ENCODE peak calls at places on chromosomes 2 and 18, in six cellular contexts. One of them, this sample, is unnamed.

GRCh38 chr2:10272464-10272863 is 30.2 kb upstream of the HPCAL1 start:
- DNase-seq in GM12891: no peak
- DNase-seq in stomach: peak
- DNase-seq in GM12892: no peak
- DNase-seq in HCT116: no peak
- DNase-seq in GM12878: no peak
- DNase-seq in this sample: no peak

GRCh38 chr2:227186751-227187150 is 22.3 kb downstream of the COL4A3 start:
- DNase-seq in GM12891: no peak
- DNase-seq in stomach: no peak
- DNase-seq in GM12892: no peak
- DNase-seq in HCT116: no peak
- DNase-seq in GM12878: no peak
- DNase-seq in this sample: no peak

GRCh38 chr2:27959496-27959895 is 69.0 kb downstream of the BABAM2 start:
- DNase-seq in GM12891: no peak
- DNase-seq in stomach: no peak
- DNase-seq in GM12892: no peak
- DNase-seq in HCT116: no peak
- DNase-seq in GM12878: no peak
- DNase-seq in this sample: no peak

GRCh38 chr2:25340340-25340886 is 1.3 kb downstream of the DNMT3A start:
- DNase-seq in GM12891: no peak
- DNase-seq in stomach: no peak
- DNase-seq in GM12892: no peak
- DNase-seq in HCT116: no peak
- DNase-seq in GM12878: no peak
- DNase-seq in this sample: no peak

GRCh38 chr18:51330148-51330547 is 132.7 kb upstream of the MEX3C start:
- DNase-seq in GM12891: no peak
- DNase-seq in stomach: no peak
- DNase-seq in GM12892: no peak
- DNase-seq in HCT116: no peak
- DNase-seq in GM12878: no peak
- DNase-seq in this sample: no peak

GRCh38 chr18:3429121-3429520 is 20.9 kb upstream of the TGIF1 start:
- DNase-seq in GM12891: no peak
- DNase-seq in stomach: no peak
- DNase-seq in GM12892: no peak
- DNase-seq in HCT116: no peak
- DNase-seq in GM12878: no peak
- DNase-seq in this sample: no peak

GRCh38 chr2:240595381-240596079 is 9.0 kb downstream of the CAPN10 start:
- DNase-seq in GM12891: peak
- DNase-seq in stomach: no peak
- DNase-seq in GM12892: peak
- DNase-seq in HCT116: no peak
- DNase-seq in GM12878: no peak
- DNase-seq in this sample: no peak

GRCh38 chr18:46734981-46735380 is 21.9 kb downstream of the ST8SIA5 start:
- DNase-seq in GM12891: no peak
- DNase-seq in stomach: no peak
- DNase-seq in GM12892: no peak
- DNase-seq in HCT116: no peak
- DNase-seq in GM12878: no peak
- DNase-seq in this sample: no peak

GRCh38 chr18:31646332-31646822 is 38.0 kb downstream of the B4GALT6 start:
- DNase-seq in GM12891: no peak
- DNase-seq in stomach: no peak
- DNase-seq in GM12892: no peak
- DNase-seq in HCT116: no peak
- DNase-seq in GM12878: no peak
- DNase-seq in this sample: no peak

GRCh38 chr2:234981197-234982095 is 29.6 kb downstream of the SH3BP4 start:
- DNase-seq in GM12891: no peak
- DNase-seq in stomach: peak
- DNase-seq in GM12892: no peak
- DNase-seq in HCT116: peak
- DNase-seq in GM12878: no peak
- DNase-seq in this sample: peak

GRCh38 chr2:157746234-157746950 is 117.7 kb upstream of the ACVR1C start:
- DNase-seq in GM12891: no peak
- DNase-seq in stomach: no peak
- DNase-seq in GM12892: no peak
- DNase-seq in HCT116: no peak
- DNase-seq in GM12878: no peak
- DNase-seq in this sample: no peak

GRCh38 chr2:235724964-235725603 is 231.2 kb downstream of the AGAP1 start:
- DNase-seq in GM12891: no peak
- DNase-seq in stomach: peak
- DNase-seq in GM12892: no peak
- DNase-seq in HCT116: no peak
- DNase-seq in GM12878: no peak
- DNase-seq in this sample: peak

GRCh38 chr18:71036783-71037182 is 747.9 kb downstream of the SOCS6 start:
- DNase-seq in GM12891: no peak
- DNase-seq in stomach: no peak
- DNase-seq in GM12892: no peak
- DNase-seq in HCT116: no peak
- DNase-seq in GM12878: no peak
- DNase-seq in this sample: no peak

GRCh38 chr2:75047907-75048625 is 89.6 kb downstream of the POLE4 start:
- DNase-seq in GM12891: no peak
- DNase-seq in stomach: no peak
- DNase-seq in GM12892: no peak
- DNase-seq in HCT116: no peak
- DNase-seq in GM12878: no peak
- DNase-seq in this sample: no peak

GRCh38 chr2:210461401-210461800 is 15.2 kb downstream of the LANCL1 start:
- DNase-seq in GM12891: no peak
- DNase-seq in stomach: no peak
- DNase-seq in GM12892: no peak
- DNase-seq in HCT116: no peak
- DNase-seq in GM12878: peak
- DNase-seq in this sample: no peak

GRCh38 chr2:222703866-222704265 is 32.4 kb downstream of the MOGAT1 start:
- DNase-seq in GM12891: no peak
- DNase-seq in stomach: no peak
- DNase-seq in GM12892: no peak
- DNase-seq in HCT116: no peak
- DNase-seq in GM12878: no peak
- DNase-seq in this sample: no peak

GRCh38 chr2:127672341-127673303 is 2.7 kb downstream of the LIMS2 start:
- DNase-seq in GM12891: no peak
- DNase-seq in stomach: peak
- DNase-seq in GM12892: no peak
- DNase-seq in HCT116: no peak
- DNase-seq in GM12878: no peak
- DNase-seq in this sample: peak

GRCh38 chr18:25726278-25726677 is 364.1 kb downstream of the SS18 start:
- DNase-seq in GM12891: no peak
- DNase-seq in stomach: no peak
- DNase-seq in GM12892: no peak
- DNase-seq in HCT116: no peak
- DNase-seq in GM12878: no peak
- DNase-seq in this sample: no peak

GRCh38 chr18:58419587-58420199 is 209.2 kb downstream of the ALPK2 start:
- DNase-seq in GM12891: no peak
- DNase-seq in stomach: no peak
- DNase-seq in GM12892: no peak
- DNase-seq in HCT116: no peak
- DNase-seq in GM12878: no peak
- DNase-seq in this sample: no peak

GRCh38 chr18:808086-808485 is 4.0 kb downstream of the YES1 start:
- DNase-seq in GM12891: no peak
- DNase-seq in stomach: no peak
- DNase-seq in GM12892: no peak
- DNase-seq in HCT116: no peak
- DNase-seq in GM12878: no peak
- DNase-seq in this sample: no peak

GRCh38 chr2:72131371-72131891 is 16.2 kb downstream of the CYP26B1 start:
- DNase-seq in GM12891: no peak
- DNase-seq in stomach: no peak
- DNase-seq in GM12892: no peak
- DNase-seq in HCT116: no peak
- DNase-seq in GM12878: no peak
- DNase-seq in this sample: no peak

GRCh38 chr18:63224574-63224973 is 95.0 kb downstream of the BCL2 start:
- DNase-seq in GM12891: no peak
- DNase-seq in stomach: no peak
- DNase-seq in GM12892: no peak
- DNase-seq in HCT116: no peak
- DNase-seq in GM12878: no peak
- DNase-seq in this sample: no peak

GRCh38 chr2:106314427-106314826 is 120.3 kb upstream of the UXS1 start:
- DNase-seq in GM12891: no peak
- DNase-seq in stomach: no peak
- DNase-seq in GM12892: no peak
- DNase-seq in HCT116: no peak
- DNase-seq in GM12878: no peak
- DNase-seq in this sample: peak

GRCh38 chr18:37393945-37394609 is 171.5 kb downstream of the CELF4 start:
- DNase-seq in GM12891: no peak
- DNase-seq in stomach: peak
- DNase-seq in GM12892: peak
- DNase-seq in HCT116: no peak
- DNase-seq in GM12878: no peak
- DNase-seq in this sample: no peak

GRCh38 chr2:72579595-72580180 is 246.1 kb downstream of the EXOC6B start:
- DNase-seq in GM12891: peak
- DNase-seq in stomach: no peak
- DNase-seq in GM12892: no peak
- DNase-seq in HCT116: peak
- DNase-seq in GM12878: no peak
- DNase-seq in this sample: no peak

GRCh38 chr2:63851912-63852311 is 10.2 kb downstream of the UGP2 start:
- DNase-seq in GM12891: no peak
- DNase-seq in stomach: no peak
- DNase-seq in GM12892: no peak
- DNase-seq in HCT116: no peak
- DNase-seq in GM12878: no peak
- DNase-seq in this sample: no peak

GRCh38 chr2:63853527-63854310 is 12.0 kb downstream of the UGP2 start:
- DNase-seq in GM12891: no peak
- DNase-seq in stomach: no peak
- DNase-seq in GM12892: no peak
- DNase-seq in HCT116: no peak
- DNase-seq in GM12878: no peak
- DNase-seq in this sample: no peak

GRCh38 chr2:63856302-63856600 is 14.6 kb downstream of the UGP2 start:
- DNase-seq in GM12891: no peak
- DNase-seq in stomach: no peak
- DNase-seq in GM12892: no peak
- DNase-seq in HCT116: no peak
- DNase-seq in GM12878: no peak
- DNase-seq in this sample: no peak

GRCh38 chr2:63858291-63858690 is 16.6 kb downstream of the UGP2 start:
- DNase-seq in GM12891: no peak
- DNase-seq in stomach: no peak
- DNase-seq in GM12892: no peak
- DNase-seq in HCT116: no peak
- DNase-seq in GM12878: no peak
- DNase-seq in this sample: no peak

GRCh38 chr2:63855418-63856301 is 14.0 kb downstream of the UGP2 start:
- DNase-seq in GM12891: no peak
- DNase-seq in stomach: no peak
- DNase-seq in GM12892: no peak
- DNase-seq in HCT116: no peak
- DNase-seq in GM12878: no peak
- DNase-seq in this sample: no peak
- TF ChIP-seq POLR2A in GM12891: no peak
- TF ChIP-seq POLR2A in stomach: no peak
- TF ChIP-seq POLR2A in GM12892: no peak
- TF ChIP-seq POLR2A in HCT116: no peak
- TF ChIP-seq POLR2A in GM12878: no peak
- TF ChIP-seq POLR2A in this sample: no peak

GRCh38 chr18:9869713-9870430 is 15.9 kb upstream of the TXNDC2 start:
- DNase-seq in GM12891: peak
- DNase-seq in stomach: no peak
- DNase-seq in GM12892: peak
- DNase-seq in HCT116: peak
- DNase-seq in GM12878: peak
- DNase-seq in this sample: no peak
- TF ChIP-seq POLR2AphosphoS5 in GM12891: no peak
- TF ChIP-seq POLR2AphosphoS5 in stomach: no peak
- TF ChIP-seq POLR2AphosphoS5 in GM12892: no peak
- TF ChIP-seq POLR2AphosphoS5 in HCT116: peak
- TF ChIP-seq POLR2AphosphoS5 in GM12878: no peak
- TF ChIP-seq POLR2AphosphoS5 in this sample: peak

DNA sequence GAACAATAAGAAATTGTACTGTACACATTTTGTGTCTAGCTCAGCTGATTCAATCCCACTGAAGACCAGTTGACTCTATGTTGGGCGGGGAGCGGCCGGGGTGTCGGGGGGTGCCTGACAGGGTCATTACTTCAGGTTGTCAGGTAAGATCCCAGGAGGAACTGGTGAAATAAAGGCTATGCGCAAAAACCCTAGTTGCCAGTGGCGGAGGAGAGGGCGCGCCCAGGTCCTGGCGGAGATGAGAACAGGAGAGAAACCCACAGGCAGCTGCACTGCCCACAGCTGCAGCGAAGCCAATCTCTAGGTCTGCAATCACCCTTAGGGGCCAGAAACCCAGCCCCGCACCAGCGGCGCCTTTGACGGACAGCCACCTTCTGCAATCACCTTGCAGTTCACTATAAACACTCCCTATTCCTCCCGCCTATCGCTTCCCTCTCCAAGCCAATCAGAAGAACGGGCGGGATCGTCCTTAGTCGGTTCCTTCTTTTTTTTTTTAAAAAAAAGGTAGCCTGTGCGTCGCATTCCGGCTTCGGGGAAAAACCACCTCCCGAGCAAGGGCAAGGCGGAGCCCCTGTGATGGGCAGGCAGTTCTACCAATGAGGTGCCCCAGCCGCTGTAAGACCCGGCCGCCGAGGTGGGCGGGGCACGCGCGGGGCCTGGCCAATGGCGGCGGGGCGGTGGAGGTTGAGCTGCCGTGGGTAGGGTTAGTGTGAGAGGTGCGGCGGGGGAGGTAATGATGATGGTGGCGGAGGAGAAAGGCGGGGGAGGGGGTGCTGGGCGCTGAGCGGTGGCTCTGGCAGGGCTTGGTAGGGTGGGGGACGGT is at the start of gene EHBP1:
- DNase-seq in GM12891: peak
- DNase-seq in stomach: peak
- DNase-seq in GM12892: peak
- DNase-seq in HCT116: peak
- DNase-seq in GM12878: peak
- DNase-seq in this sample: peak
- TF ChIP-seq POLR2A in GM12891: peak
- TF ChIP-seq POLR2A in stomach: no peak
- TF ChIP-seq POLR2A in GM12892: peak
- TF ChIP-seq POLR2A in HCT116: peak
- TF ChIP-seq POLR2A in GM12878: peak
- TF ChIP-seq POLR2A in this sample: peak

DNA sequence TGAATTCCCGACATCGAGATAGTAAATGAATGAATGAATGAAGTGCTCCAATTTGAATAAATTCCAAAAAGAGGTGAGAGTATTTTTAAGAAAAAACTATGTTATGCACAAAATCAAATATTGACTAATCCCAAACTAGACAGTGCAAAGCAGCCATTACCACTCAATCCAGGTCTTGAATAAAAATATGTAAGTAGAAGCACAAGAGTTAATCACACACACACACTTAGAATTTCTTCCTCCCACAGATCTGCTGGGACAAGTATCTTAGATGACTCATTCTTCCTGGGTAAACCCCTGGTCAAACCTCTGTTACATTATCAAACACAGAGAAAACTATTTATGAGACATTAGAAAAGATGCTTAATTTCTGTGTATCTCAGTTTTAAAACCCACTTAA is 102.0 kb downstream of the PLA2R1 start:
- DNase-seq in GM12891: no peak
- DNase-seq in stomach: no peak
- DNase-seq in GM12892: no peak
- DNase-seq in HCT116: peak
- DNase-seq in GM12878: peak
- DNase-seq in this sample: no peak
- TF ChIP-seq POLR2AphosphoS5 in GM12891: no peak
- TF ChIP-seq POLR2AphosphoS5 in stomach: no peak
- TF ChIP-seq POLR2AphosphoS5 in GM12892: no peak
- TF ChIP-seq POLR2AphosphoS5 in HCT116: no peak
- TF ChIP-seq POLR2AphosphoS5 in GM12878: no peak
- TF ChIP-seq POLR2AphosphoS5 in this sample: peak